ENCODE peak calls at places on chromosomes 2 and 18, in eight cellular contexts. A is AG10803, K is pancreas, O is aorta, L is tibial artery, T is PC-3, Y is HCT116, Q is mucosa of descending colon. B is an unnamed sample.

GRCh38 chr2:167510071-167510759 is 621.9 kb downstream of the XIRP2 start:
- DNase-seq in A (no peak), K (no peak), O (no peak), L (no peak), T (peak; percentile 19), Y (no peak), Q (no peak), B (peak; percentile 57)

GRCh38 chr2:49616800-49617199 is 462.5 kb upstream of the FSHR start:
- DNase-seq in A (peak; percentile 0), K (no peak), O (no peak), L (no peak), T (peak; percentile 42), Y (no peak), Q (no peak), B (peak; percentile 38)

GRCh38 chr2:207073791-207074678 is 91.7 kb downstream of the KLF7 start:
- DNase-seq in A (peak; percentile 19), K (no peak), O (peak; percentile 51), L (no peak), T (peak; percentile 13), Y (no peak), Q (no peak), B (no peak)

GRCh38 chr2:47594656-47595055 is 188.3 kb upstream of the MSH6 start:
- DNase-seq in A (no peak), K (no peak), O (no peak), L (no peak), T (no peak), Y (no peak), Q (no peak), B (no peak)

GRCh38 chr18:980586-980985 is 75.9 kb downstream of the ADCYAP1 start:
- DNase-seq in A (no peak), K (no peak), O (no peak), L (no peak), T (no peak), Y (no peak), Q (no peak), B (no peak)

GRCh38 chr2:101972621-101973434 is 18.9 kb upstream of the IL1R2 start:
- DNase-seq in A (peak; percentile 95), K (no peak), O (no peak), L (no peak), T (peak; percentile 79), Y (no peak), Q (no peak), B (peak; percentile 65)

GRCh38 chr18:39958876-39959275 is 1996.2 kb upstream of the PIK3C3 start:
- DNase-seq in A (no peak), K (no peak), O (no peak), L (no peak), T (no peak), Y (no peak), Q (no peak), B (peak; percentile 74)

GRCh38 chr2:223549215-223549614 is 52.9 kb downstream of the SCG2 start:
- DNase-seq in A (peak; percentile 92), K (no peak), O (no peak), L (no peak), T (peak; percentile 98), Y (peak; percentile 99), Q (no peak), B (peak; percentile 89)

GRCh38 chr2:223601932-223602676 is at the start of gene SCG2:
- DNase-seq in A (peak; percentile 85), K (peak; percentile 65), O (peak; percentile 88), L (peak; percentile 74), T (peak; percentile 74), Y (peak; percentile 59), Q (peak; percentile 63), B (peak; percentile 83)

GRCh38 chr2:42217307-42217706 is 48.2 kb downstream of the EML4 start:
- DNase-seq in A (no peak), K (no peak), O (no peak), L (no peak), T (no peak), Y (no peak), Q (no peak), B (no peak)

GRCh38 chr2:226813148-226813701 is 13.6 kb upstream of the IRS1 start:
- DNase-seq in A (no peak), K (no peak), O (no peak), L (no peak), T (peak; percentile 55), Y (no peak), Q (no peak), B (peak; percentile 55)

GRCh38 chr2:55416826-55417568 is 2.7 kb downstream of the CCDC88A start:
- DNase-seq in A (no peak), K (no peak), O (no peak), L (no peak), T (no peak), Y (no peak), Q (no peak), B (no peak)

GRCh38 chr2:85181093-85181685 is 48.0 kb downstream of the TCF7L1 start:
- DNase-seq in A (peak; percentile 29), K (no peak), O (no peak), L (no peak), T (no peak), Y (no peak), Q (no peak), B (no peak)

GRCh38 chr2:102438124-102438523 is 15.2 kb downstream of the IL18RAP start:
- DNase-seq in A (no peak), K (no peak), O (no peak), L (no peak), T (no peak), Y (no peak), Q (no peak), B (no peak)

DNA sequence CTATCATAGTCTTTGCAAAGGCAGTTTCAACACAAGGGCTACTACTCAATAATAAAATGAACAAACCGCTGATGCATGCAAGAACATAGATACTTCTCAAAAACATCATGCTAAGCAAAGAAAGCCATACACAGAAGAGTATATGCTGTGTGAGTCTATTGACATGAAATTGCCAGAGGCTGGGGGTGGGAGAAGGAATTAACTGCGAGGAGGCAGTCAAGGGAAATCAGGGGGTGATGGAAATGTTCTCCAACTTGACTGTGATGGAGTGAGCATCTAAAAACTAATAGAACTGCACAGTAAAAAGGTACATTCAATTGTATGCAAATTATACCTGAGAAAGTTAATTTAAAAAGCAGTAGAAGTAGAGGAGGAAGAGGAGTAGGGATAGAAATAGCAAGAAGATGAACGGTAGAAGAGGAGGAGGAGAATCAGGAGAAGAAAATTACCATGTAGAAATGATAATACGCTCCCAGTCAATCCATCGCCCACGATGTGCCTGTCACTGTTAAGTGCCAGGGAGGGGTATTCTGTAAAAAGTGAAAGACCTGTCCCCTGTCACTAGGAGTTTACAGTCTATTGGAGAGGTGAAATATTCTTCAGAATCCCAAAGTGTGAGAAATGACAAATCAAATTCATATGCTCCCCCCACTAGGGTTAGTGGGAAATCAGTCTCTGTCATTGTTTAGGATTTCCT is 90.3 kb downstream of the B3GNT2 start:
- DNase-seq in A (no peak), K (no peak), O (no peak), L (no peak), T (no peak), Y (no peak), Q (no peak), B (no peak)
- H3K4me3 ChIP-seq in A (no peak overlapping the region), K (no peak overlapping the region), O (no peak overlapping the region), L (no peak overlapping the region), T (no peak overlapping the region), Y (no peak overlapping the region), Q (no peak overlapping the region), B (no peak overlapping the region)

GRCh38 chr2:218985325-218986091 is 524 bp upstream of the FEV start:
- DNase-seq in A (no peak), K (no peak), O (peak; percentile 18), L (no peak), T (no peak), Y (no peak), Q (no peak), B (no peak)
- H3K4me3 ChIP-seq in A (no peak overlapping the region), K (no peak overlapping the region), O (no peak overlapping the region), L (peak overlapping the region; percentile 12), T (no peak overlapping the region), Y (no peak overlapping the region), Q (no peak overlapping the region), B (no peak overlapping the region)

GRCh38 chr2:232420463-232421188 is 14.0 kb downstream of the ALPG start:
- DNase-seq in A (no peak), K (peak; percentile 55), O (no peak), L (no peak), T (peak; percentile 54), Y (no peak), Q (no peak), B (peak; percentile 35)
- H3K4me3 ChIP-seq in A (no peak overlapping the region), K (peak overlapping the region; percentile 5), O (no peak overlapping the region), L (peak overlapping the region; percentile 1), T (peak overlapping the region; percentile 67), Y (peak overlapping the region; percentile 51), Q (no peak overlapping the region), B (no peak overlapping the region)

DNA sequence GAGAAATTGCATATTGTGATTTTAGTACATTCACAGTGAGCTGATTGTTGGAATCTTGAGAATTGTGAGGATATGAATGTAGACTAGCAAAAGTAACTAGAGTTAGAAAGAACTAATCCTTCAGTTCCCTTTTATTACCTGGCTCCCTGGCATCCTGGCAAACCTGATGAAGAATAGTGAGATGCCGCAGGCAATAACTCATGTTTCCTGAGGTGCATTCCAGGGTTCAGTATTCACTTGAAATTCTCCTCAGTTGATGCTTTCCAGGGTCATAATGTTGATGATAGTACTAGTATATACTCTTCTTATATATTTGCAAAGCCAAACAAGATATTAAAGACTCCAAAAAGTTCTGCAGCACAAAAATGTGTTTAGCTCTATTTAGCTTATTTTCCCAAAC is 432.1 kb upstream of the CELF4 start:
- DNase-seq in A (no peak), K (no peak), O (no peak), L (no peak), T (no peak), Y (no peak), Q (no peak), B (peak; percentile 32)
- H3K4me3 ChIP-seq in A (no peak overlapping the region), K (no peak overlapping the region), O (no peak overlapping the region), L (no peak overlapping the region), T (no peak overlapping the region), Y (no peak overlapping the region), Q (no peak overlapping the region), B (no peak overlapping the region)

GRCh38 chr2:44745460-44745859 is 196.0 kb upstream of the SIX3 start:
- DNase-seq in A (no peak), K (no peak), O (no peak), L (no peak), T (no peak), Y (no peak), Q (no peak), B (no peak)
- H3K4me3 ChIP-seq in A (no peak overlapping the region), K (no peak overlapping the region), O (no peak overlapping the region), L (no peak overlapping the region), T (no peak overlapping the region), Y (no peak overlapping the region), Q (no peak overlapping the region), B (no peak overlapping the region)

B was measured in epithelial cell of esophagus.